ENCODE peak calls at places on chromosomes 5 and 9, in six cellular contexts. W is IMR-90, G is adrenal gland, B is psoas muscle, V is lower lobe of right lung, N is cardiac muscle cell. X is an unnamed sample. For H3K4me1, the result is how much of the 10 kb centered on the place peaks cover.

GRCh38 chr9:98256632-98257218 is 1.3 kb upstream of the TBC1D2 start:
- DNase-seq in W (no peak), G (no peak), B (no peak), V (no peak), N (no peak), X (peak)

GRCh38 chr9:100474082-100474949 is 1.4 kb downstream of the TMEFF1 start:
- DNase-seq in W (no peak), G (no peak), B (no peak), V (no peak), N (peak), X (no peak)

GRCh38 chr5:485943-486491 is 38.2 kb downstream of the SLC9A3 start:
- DNase-seq in W (no peak), G (no peak), B (no peak), V (no peak), N (no peak), X (no peak)

GRCh38 chr5:56337715-56338319 is 104.7 kb upstream of the ANKRD55 start:
- DNase-seq in W (no peak), G (no peak), B (no peak), V (no peak), N (no peak), X (no peak)

GRCh38 chr5:39224196-39224754 is 4.9 kb upstream of the FYB1 start:
- DNase-seq in W (peak), G (peak), B (peak), V (peak), N (no peak), X (no peak)

GRCh38 chr5:61051267-61051666 is 106.3 kb downstream of the NDUFAF2 start:
- DNase-seq in W (peak), G (no peak), B (no peak), V (no peak), N (no peak), X (no peak)

GRCh38 chr5:153099328-153099727 is 391.1 kb upstream of the GRIA1 start:
- DNase-seq in W (no peak), G (no peak), B (no peak), V (no peak), N (no peak), X (no peak)

GRCh38 chr5:407051-407450 is 35.9 kb upstream of the EXOC3 start:
- DNase-seq in W (peak), G (no peak), B (no peak), V (no peak), N (no peak), X (no peak)

GRCh38 chr9:137672907-137673791 is 54.3 kb downstream of the EHMT1 start:
- DNase-seq in W (peak), G (peak), B (no peak), V (no peak), N (peak), X (peak)

GRCh38 chr5:151580858-151581257 is 10.3 kb downstream of the FAT2 start:
- DNase-seq in W (no peak), G (no peak), B (no peak), V (no peak), N (no peak), X (no peak)

GRCh38 chr9:122477346-122477745 is 380 bp downstream of the OR1J1 start:
- DNase-seq in W (no peak), G (no peak), B (no peak), V (no peak), N (no peak), X (no peak)

GRCh38 chr9:130869250-130869649 is 27.4 kb downstream of the QRFP start:
- DNase-seq in W (peak), G (peak), B (peak), V (no peak), N (peak), X (peak)

GRCh38 chr9:130398487-130399240 is 46.1 kb upstream of the ASS1 start:
- DNase-seq in W (no peak), G (no peak), B (no peak), V (no peak), N (no peak), X (no peak)

GRCh38 chr5:144028058-144028457 is 142.4 kb downstream of the YIPF5 start:
- DNase-seq in W (peak), G (no peak), B (no peak), V (no peak), N (no peak), X (no peak)

GRCh38 chr9:124403246-124403645 is 12.0 kb downstream of the PSMB7 start:
- DNase-seq in W (no peak), G (no peak), B (no peak), V (no peak), N (no peak), X (no peak)

GRCh38 chr9:69674741-69675438 is 2.7 kb upstream of the APBA1 start:
- DNase-seq in W (peak), G (no peak), B (no peak), V (no peak), N (no peak), X (no peak)

GRCh38 chr9:69672828-69673640 is 863 bp upstream of the APBA1 start:
- DNase-seq in W (peak), G (peak), B (peak), V (peak), N (peak), X (peak)

GRCh38 chr9:69671291-69671903 is 774 bp downstream of the APBA1 start:
- DNase-seq in W (no peak), G (peak), B (no peak), V (no peak), N (no peak), X (no peak)

GRCh38 chr9:69674112-69674511 is 1.9 kb upstream of the APBA1 start:
- DNase-seq in W (no peak), G (no peak), B (no peak), V (no peak), N (no peak), X (no peak)

DNA sequence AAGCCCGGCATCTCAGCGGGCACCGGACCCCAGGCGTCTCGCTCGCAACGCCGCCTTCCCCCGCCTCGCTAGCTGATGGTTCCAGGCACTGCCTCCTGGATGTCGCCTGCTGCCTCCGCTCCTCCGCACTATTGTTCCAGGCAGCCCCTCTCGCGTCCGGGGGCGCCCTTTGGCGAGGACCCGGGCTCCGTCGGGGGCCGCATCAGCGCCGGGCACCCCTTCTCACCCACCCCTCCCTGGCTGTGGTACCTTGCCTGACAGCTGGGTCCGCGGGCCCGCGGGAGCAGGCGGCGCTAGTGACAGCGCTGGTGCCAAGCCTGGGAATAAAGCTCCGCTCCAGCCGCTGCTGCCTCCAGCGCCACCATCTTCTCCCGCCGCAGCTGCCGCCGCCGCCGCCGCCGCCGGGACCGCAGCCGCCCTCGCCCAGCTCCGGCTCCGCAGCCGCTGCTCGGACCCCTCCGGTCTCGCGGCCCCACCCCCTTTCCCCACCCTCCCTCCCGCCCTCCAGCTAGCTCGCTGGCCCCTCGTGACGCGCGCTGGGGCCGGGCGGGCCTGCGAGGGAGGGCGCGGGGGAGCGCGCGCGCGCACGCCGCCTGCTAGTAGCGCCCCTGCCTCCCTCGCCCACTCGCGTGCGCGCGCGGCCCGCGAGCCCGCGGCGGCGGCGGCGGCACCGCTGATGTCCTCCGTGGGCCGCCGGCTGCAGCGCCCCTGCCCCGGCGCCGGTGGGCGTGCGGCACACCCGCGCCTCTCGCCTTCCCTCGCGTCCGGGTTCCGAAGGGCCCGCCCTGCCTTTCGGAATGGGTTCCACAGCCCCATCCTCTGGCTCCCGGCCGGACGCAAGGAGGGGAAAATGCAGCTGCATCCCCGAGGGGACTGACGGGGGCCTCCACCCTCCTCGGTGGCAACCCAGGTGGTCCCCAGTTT is at the start of gene APBA1:
- DNase-seq in W (peak), G (peak), B (peak), V (peak), N (peak), X (peak)
- TF ChIP-seq CTCF in W (peak), G (no peak), B (no peak), V (no peak), N (no peak), X (no peak)

DNA sequence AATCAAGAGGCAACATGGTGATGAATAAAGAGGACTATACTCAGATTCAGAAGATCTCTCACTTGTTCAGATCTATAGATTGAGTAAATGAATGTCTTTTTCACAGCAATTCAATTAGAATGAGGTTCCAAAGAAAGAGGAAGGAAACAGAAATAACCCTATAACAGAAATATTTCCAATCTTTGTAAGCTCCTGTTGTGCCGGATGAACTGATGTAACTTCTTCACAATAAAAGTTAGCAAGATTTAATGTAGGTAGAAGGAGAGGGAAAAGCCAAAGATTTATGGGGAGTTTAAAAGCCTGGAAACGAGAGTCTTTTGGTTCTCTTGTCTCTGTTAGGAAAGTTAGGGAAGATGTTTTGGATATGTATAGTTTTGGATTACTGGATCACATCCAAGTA is 92.1 kb downstream of the PBX3 start:
- DNase-seq in W (no peak), G (no peak), B (no peak), V (no peak), N (no peak), X (no peak)
- H3K4me3 ChIP-seq in W (no peak), G (no peak), B (no peak), V (no peak), N (no peak), X (no peak)

GRCh38 chr9:110033869-110034268 is 174.1 kb downstream of the C9orf152 start:
- DNase-seq in W (no peak), G (no peak), B (no peak), V (no peak), N (no peak), X (no peak)
- H3K4me1 ChIP-seq in W (under half), G (under half), B (under half), V (under half), N (under half), X (under half)

DNA sequence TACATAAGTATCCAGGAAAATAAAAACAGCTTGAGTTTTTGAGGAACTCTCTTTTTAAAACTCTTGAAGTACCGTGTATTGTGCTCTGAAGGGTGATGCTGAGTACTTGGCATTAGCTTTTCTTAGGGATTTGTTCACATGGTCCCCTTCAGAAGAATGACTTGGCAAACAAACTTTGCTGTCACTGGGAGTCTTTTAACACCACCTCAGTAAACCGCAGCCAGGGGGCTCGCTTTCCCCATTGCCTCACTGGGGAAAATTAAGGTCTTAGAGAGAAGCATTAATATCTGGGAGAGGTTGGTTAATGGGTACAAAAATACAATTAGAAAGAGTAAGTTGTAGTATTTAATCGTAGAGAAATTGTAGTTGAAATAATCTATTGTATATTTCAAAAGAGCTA is 105.9 kb upstream of the DAP start:
- DNase-seq in W (peak), G (no peak), B (no peak), V (no peak), N (no peak), X (no peak)
- TF ChIP-seq CTCF in W (peak), G (no peak), B (no peak), V (no peak), N (no peak), X (peak)

GRCh38 chr9:109780453-109781033 is 545 bp downstream of the PALM2AKAP2 start:
- DNase-seq in W (no peak), G (peak), B (peak), V (no peak), N (peak), X (no peak)
- H3K4me3 ChIP-seq in W (peak), G (peak), B (peak), V (peak), N (peak), X (peak)

GRCh38 chr5:158938181-158938580 is 161.5 kb downstream of the EBF1 start:
- DNase-seq in W (no peak), G (no peak), B (no peak), V (no peak), N (no peak), X (no peak)
- H3K4me1 ChIP-seq in W (under half), G (under half), B (under half), V (under half), N (under half), X (under half)

GRCh38 chr9:109469646-109470358 is 28.3 kb downstream of the PTPN3 start:
- DNase-seq in W (peak), G (peak), B (peak), V (peak), N (peak), X (peak)
- TF ChIP-seq CTCF in W (peak), G (peak), B (peak), V (peak), N (peak), X (peak)

GRCh38 chr9:28714175-28714574 is 1140.9 kb upstream of the C9orf72 start:
- DNase-seq in W (no peak), G (no peak), B (no peak), V (no peak), N (no peak), X (no peak)
- H3K4me3 ChIP-seq in W (no peak), G (no peak), B (no peak), V (no peak), N (no peak), X (no peak)

DNA sequence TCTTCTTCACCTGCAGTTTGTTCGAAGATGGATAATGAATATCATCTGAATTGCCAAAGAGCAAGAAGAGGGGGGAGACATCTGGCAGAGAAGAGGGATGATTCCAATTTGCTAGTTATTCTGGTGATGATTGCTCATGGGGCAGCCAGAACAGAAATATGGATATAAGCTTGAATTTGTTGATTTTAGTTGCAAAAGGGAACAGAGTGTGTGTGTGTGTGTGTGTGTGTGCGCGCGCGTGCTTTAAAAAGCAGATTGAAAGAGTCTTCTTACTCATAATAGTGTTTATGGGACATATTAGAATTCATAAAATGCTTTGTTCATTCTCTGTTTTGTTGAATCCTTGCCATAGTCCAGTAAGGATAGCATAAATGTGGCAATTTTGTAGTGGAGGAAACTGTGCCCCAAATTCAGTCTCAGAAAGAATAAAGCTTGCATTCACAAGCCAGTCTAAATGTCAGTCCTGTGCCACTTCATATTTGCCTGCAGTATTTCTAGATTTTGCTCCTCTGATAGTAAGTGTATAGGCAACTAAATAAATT is 436.3 kb upstream of the KLF4 start:
- DNase-seq in W (no peak), G (no peak), B (no peak), V (no peak), N (no peak), X (no peak)
- H3K4me1 ChIP-seq in W (under half), G (under half), B (under half), V (under half), N (under half), X (under half)

GRCh38 chr5:43042176-43042625 is 2.1 kb upstream of the ANXA2R start:
- DNase-seq in W (peak), G (peak), B (peak), V (peak), N (peak), X (peak)
- TF ChIP-seq CTCF in W (no peak), G (no peak), B (peak), V (peak), N (peak), X (peak)